ENCODE peak calls at places on chromosomes 13 and 19, in ten cellular contexts. K is tibial artery, F is astrocyte of the spinal cord, I is HFFc6, H is WTC11, J is uterus, D is GM20000, W is AG10803, B is foreskin fibroblast, N is left ventricle myocardium inferior. L is an unnamed sample.

GRCh38 chr13:51175639-51176038 is 46.6 kb upstream of the FAM124A start:
- DNase-seq in K (no peak), F (no peak), I (no peak), H (no peak), J (no peak), D (no peak), W (no peak), B (no peak), N (no peak), L (no peak)

GRCh38 chr19:18526316-18526715 is 4.4 kb upstream of the ELL start:
- DNase-seq in K (no peak), F (no peak), I (no peak), H (no peak), J (no peak), D (no peak), W (no peak), B (no peak), N (no peak), L (no peak)

GRCh38 chr19:46346821-46347571 is at the start of gene PPP5C:
- DNase-seq in K (peak), F (peak), I (peak), H (peak), J (peak), D (peak), W (peak), B (peak), N (peak), L (peak)

GRCh38 chr13:73039201-73040108 is 19.4 kb upstream of the KLF5 start:
- DNase-seq in K (no peak), F (no peak), I (no peak), H (no peak), J (no peak), D (no peak), W (peak), B (no peak), N (no peak), L (no peak)

GRCh38 chr19:7912697-7913564 is 1.7 kb upstream of the TGFBR3L start:
- DNase-seq in K (no peak), F (no peak), I (no peak), H (no peak), J (peak), D (no peak), W (no peak), B (no peak), N (no peak), L (no peak)

GRCh38 chr13:82817133-82817532 is 1065.1 kb downstream of the SLITRK1 start:
- DNase-seq in K (no peak), F (no peak), I (no peak), H (no peak), J (no peak), D (no peak), W (no peak), B (no peak), N (no peak), L (no peak)

GRCh38 chr13:66581691-66582090 is 648.4 kb downstream of the PCDH9 start:
- DNase-seq in K (no peak), F (no peak), I (no peak), H (no peak), J (no peak), D (no peak), W (no peak), B (no peak), N (no peak), L (no peak)

GRCh38 chr13:90713436-90714133 is 633.9 kb upstream of the MIR17HG start:
- DNase-seq in K (no peak), F (no peak), I (no peak), H (no peak), J (no peak), D (no peak), W (no peak), B (no peak), N (no peak), L (no peak)

GRCh38 chr19:7544626-7545025 is 9.1 kb downstream of the PNPLA6 start:
- DNase-seq in K (no peak), F (no peak), I (no peak), H (no peak), J (no peak), D (no peak), W (no peak), B (no peak), N (no peak), L (no peak)

DNA sequence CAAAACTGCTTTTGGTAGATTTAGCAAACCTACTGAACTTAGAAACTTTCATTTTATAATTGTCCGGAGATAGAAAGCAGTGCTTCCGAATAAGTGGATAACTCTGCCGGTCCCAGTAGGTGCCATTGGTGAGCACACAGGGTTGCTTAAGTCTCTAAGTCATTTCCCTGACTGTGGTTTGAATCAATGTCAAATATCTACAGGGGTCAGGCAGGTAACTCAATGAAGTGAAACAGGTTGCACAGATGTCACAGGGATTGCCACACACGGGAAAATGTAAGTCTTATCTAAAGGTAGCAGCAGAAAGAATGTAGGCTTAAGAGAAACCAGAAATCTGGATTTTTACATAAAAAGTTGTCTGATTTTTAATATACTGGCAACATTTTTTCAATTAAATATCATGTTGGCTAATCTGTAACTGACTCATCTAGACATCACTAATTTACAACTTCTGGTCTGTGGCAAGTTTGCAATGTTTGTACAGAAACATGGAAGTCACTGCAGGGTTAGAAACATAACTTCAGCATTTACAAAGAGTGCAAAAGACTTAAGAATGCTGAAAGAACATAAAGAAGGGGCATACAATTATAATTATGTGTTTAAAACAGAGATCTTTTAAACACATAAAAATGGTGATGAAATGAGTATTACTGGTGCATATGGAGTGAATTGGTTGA is 14.3 kb upstream of the LRRC63 start:
- DNase-seq in K (no peak), F (no peak), I (no peak), H (no peak), J (no peak), D (no peak), W (peak), B (peak), N (no peak), L (no peak)
- TF ChIP-seq CTCF in K (no peak), F (no peak), I (no peak), H (no peak), J (no peak), D (no peak), W (no peak), B (no peak), N (no peak), L (no peak)

GRCh38 chr19:56015756-56016155 is 29.2 kb downstream of the NLRP5 start:
- DNase-seq in K (no peak), F (no peak), I (no peak), H (no peak), J (no peak), D (no peak), W (no peak), B (peak), N (no peak), L (no peak)

DNA sequence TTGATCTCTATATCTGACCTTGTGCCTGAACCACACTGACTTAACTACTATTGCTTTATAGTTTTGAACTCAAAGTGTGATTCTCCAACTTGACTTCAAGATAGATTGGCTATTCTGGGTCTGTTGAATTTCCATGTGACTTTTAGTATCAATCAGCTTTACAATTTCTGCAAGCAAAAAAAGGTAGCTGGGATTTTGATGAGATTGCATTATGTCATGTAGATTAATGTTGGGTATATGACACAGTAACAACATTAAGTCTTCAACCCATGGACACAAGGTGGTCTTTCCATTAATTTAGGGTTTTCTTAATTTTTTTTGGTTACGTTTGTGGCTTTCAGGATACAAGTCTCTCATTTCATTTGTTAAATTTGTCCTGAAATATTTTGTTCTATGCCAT is 28.2 kb downstream of the NLRP5 start:
- DNase-seq in K (no peak), F (no peak), I (no peak), H (no peak), J (no peak), D (no peak), W (no peak), B (no peak), N (no peak), L (no peak)
- TF ChIP-seq CTCF in K (no peak), F (no peak), I (no peak), H (no peak), J (no peak), D (no peak), W (no peak), B (no peak), N (no peak), L (no peak)

DNA sequence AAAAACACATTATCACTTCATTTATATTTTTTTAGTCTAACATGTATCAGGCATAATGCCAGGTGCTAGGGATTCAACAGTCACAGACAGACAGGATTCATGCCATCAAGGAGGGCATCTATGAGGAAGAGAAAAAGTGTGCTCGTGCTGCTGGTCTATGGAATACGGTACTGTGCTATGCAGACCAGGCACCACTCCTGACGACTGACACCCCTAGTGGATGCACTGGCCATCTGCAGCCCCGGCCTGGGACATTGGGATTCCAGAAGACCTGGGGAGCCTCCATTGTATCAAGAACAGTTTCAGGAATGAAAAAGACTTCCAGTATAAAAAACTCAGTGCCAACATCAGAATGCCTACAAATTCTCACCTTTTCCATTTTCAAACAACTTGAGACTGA is 94.0 kb downstream of the KLF12 start:
- DNase-seq in K (no peak), F (peak), I (no peak), H (peak), J (no peak), D (peak), W (no peak), B (peak), N (peak), L (no peak)
- TF ChIP-seq CTCF in K (peak), F (peak), I (peak), H (peak), J (no peak), D (peak), W (peak), B (peak), N (peak), L (peak)

GRCh38 chr19:32138416-32138815 is 207.0 kb upstream of the ZNF507 start:
- DNase-seq in K (no peak), F (no peak), I (no peak), H (peak), J (no peak), D (no peak), W (no peak), B (no peak), N (no peak), L (no peak)
- TF ChIP-seq CTCF in K (no peak), F (no peak), I (peak), H (no peak), J (no peak), D (no peak), W (no peak), B (no peak), N (peak), L (no peak)

GRCh38 chr13:49516467-49516866 is 20.7 kb downstream of the PHF11 start:
- DNase-seq in K (no peak), F (no peak), I (no peak), H (no peak), J (no peak), D (no peak), W (no peak), B (no peak), N (no peak), L (no peak)

GRCh38 chr13:49512578-49512977 is 16.8 kb downstream of the PHF11 start:
- DNase-seq in K (no peak), F (no peak), I (no peak), H (no peak), J (no peak), D (no peak), W (no peak), B (no peak), N (no peak), L (no peak)

GRCh38 chr13:49521216-49521615 is 25.5 kb downstream of the PHF11 start:
- DNase-seq in K (no peak), F (no peak), I (no peak), H (no peak), J (no peak), D (no peak), W (no peak), B (no peak), N (no peak), L (no peak)

GRCh38 chr13:49517461-49517860 is 21.7 kb downstream of the PHF11 start:
- DNase-seq in K (no peak), F (no peak), I (peak), H (peak), J (no peak), D (no peak), W (peak), B (peak), N (no peak), L (no peak)
- TF ChIP-seq CTCF in K (no peak), F (peak), I (peak), H (no peak), J (no peak), D (no peak), W (peak), B (peak), N (peak), L (no peak)

GRCh38 chr13:110541526-110541920 is 20.0 kb downstream of the RAB20 start:
- DNase-seq in K (no peak), F (no peak), I (peak), H (no peak), J (no peak), D (no peak), W (peak), B (peak), N (no peak), L (no peak)

GRCh38 chr13:110538632-110539031 is 22.9 kb downstream of the RAB20 start:
- DNase-seq in K (peak), F (no peak), I (no peak), H (no peak), J (peak), D (no peak), W (no peak), B (no peak), N (peak), L (no peak)

GRCh38 chr13:110539894-110540293 is 21.6 kb downstream of the RAB20 start:
- DNase-seq in K (no peak), F (no peak), I (no peak), H (no peak), J (no peak), D (no peak), W (no peak), B (no peak), N (no peak), L (no peak)

GRCh38 chr13:110542311-110542796 is 19.2 kb downstream of the RAB20 start:
- DNase-seq in K (no peak), F (no peak), I (no peak), H (no peak), J (no peak), D (no peak), W (no peak), B (no peak), N (no peak), L (no peak)

GRCh38 chr13:110540871-110541525 is 20.5 kb downstream of the RAB20 start:
- DNase-seq in K (no peak), F (no peak), I (no peak), H (no peak), J (no peak), D (no peak), W (no peak), B (no peak), N (no peak), L (no peak)
- TF ChIP-seq CTCF in K (no peak), F (no peak), I (no peak), H (no peak), J (no peak), D (no peak), W (no peak), B (no peak), N (no peak), L (no peak)

GRCh38 chr13:114259374-114259773 is 22.0 kb upstream of the UPF3A start:
- DNase-seq in K (no peak), F (no peak), I (no peak), H (no peak), J (no peak), D (no peak), W (no peak), B (no peak), N (no peak), L (no peak)

GRCh38 chr13:114256547-114256946 is 21.9 kb downstream of the CDC16 start:
- DNase-seq in K (no peak), F (no peak), I (no peak), H (no peak), J (no peak), D (no peak), W (no peak), B (no peak), N (no peak), L (no peak)

GRCh38 chr13:114258589-114258988 is 22.8 kb upstream of the UPF3A start:
- DNase-seq in K (no peak), F (no peak), I (no peak), H (no peak), J (no peak), D (no peak), W (no peak), B (no peak), N (no peak), L (no peak)

GRCh38 chr13:114259974-114260373 is 21.4 kb upstream of the UPF3A start:
- DNase-seq in K (no peak), F (no peak), I (no peak), H (no peak), J (no peak), D (no peak), W (no peak), B (no peak), N (no peak), L (no peak)

GRCh38 chr13:114257014-114257413 is 22.3 kb downstream of the CDC16 start:
- DNase-seq in K (no peak), F (no peak), I (no peak), H (peak), J (no peak), D (no peak), W (no peak), B (no peak), N (no peak), L (no peak)
- TF ChIP-seq CTCF in K (no peak), F (no peak), I (no peak), H (no peak), J (no peak), D (no peak), W (no peak), B (no peak), N (no peak), L (no peak)